ENCODE peak calls at places on chromosomes 5 and 9, in eight cellular contexts. K is adrenal gland, D is HFF-Myc, M is Peyer's patch, Q is dorsolateral prefrontal cortex, O is Panc1, U is AG04449, T is right lobe of liver. R is an unnamed sample.

GRCh38 chr5:5169466-5169865 is 29.3 kb downstream of the ADAMTS16 start:
- DNase-seq in K (no peak), D (no peak), M (no peak), Q (no peak), O (no peak), U (no peak), T (no peak), R (no peak)

GRCh38 chr5:167030500-167031120 is 1260.8 kb upstream of the WWC1 start:
- DNase-seq in K (peak), D (no peak), M (no peak), Q (no peak), O (no peak), U (no peak), T (no peak), R (no peak)

GRCh38 chr5:137281201-137281600 is 217.9 kb downstream of the SPOCK1 start:
- DNase-seq in K (no peak), D (no peak), M (no peak), Q (no peak), O (no peak), U (no peak), T (no peak), R (peak)

GRCh38 chr5:104977530-104977929 is 1414.9 kb upstream of the NUDT12 start:
- DNase-seq in K (no peak), D (no peak), M (no peak), Q (no peak), O (no peak), U (no peak), T (no peak), R (no peak)

GRCh38 chr5:139678751-139679750 is 30.9 kb downstream of the CXXC5 start:
- DNase-seq in K (no peak), D (no peak), M (no peak), Q (peak), O (no peak), U (no peak), T (no peak), R (no peak)

GRCh38 chr9:106962105-106962504 is 99.1 kb downstream of the ZNF462 start:
- DNase-seq in K (no peak), D (no peak), M (no peak), Q (no peak), O (no peak), U (no peak), T (no peak), R (peak)

GRCh38 chr5:154858972-154859950 is 834 bp downstream of the CNOT8 start:
- DNase-seq in K (no peak), D (no peak), M (no peak), Q (no peak), O (no peak), U (no peak), T (no peak), R (no peak)

GRCh38 chr9:106864533-106865143 is 1.7 kb downstream of the ZNF462 start:
- DNase-seq in K (peak), D (no peak), M (no peak), Q (no peak), O (no peak), U (no peak), T (no peak), R (peak)

GRCh38 chr5:166722939-166723338 is 1568.5 kb upstream of the WWC1 start:
- DNase-seq in K (no peak), D (no peak), M (no peak), Q (no peak), O (peak), U (no peak), T (no peak), R (peak)

GRCh38 chr9:136978073-136978864 is 965 bp downstream of the PTGDS start:
- DNase-seq in K (peak), D (no peak), M (peak), Q (peak), O (no peak), U (no peak), T (peak), R (peak)

GRCh38 chr5:141507387-141508091 is 18.7 kb downstream of the PCDHGC5 start:
- DNase-seq in K (no peak), D (peak), M (no peak), Q (no peak), O (no peak), U (peak), T (no peak), R (peak)

GRCh38 chr5:150512368-150512747 is 4.4 kb downstream of the NDST1 start:
- DNase-seq in K (peak), D (no peak), M (peak), Q (no peak), O (no peak), U (no peak), T (peak), R (peak)

GRCh38 chr5:103560826-103561225 is 1.8 kb downstream of the NUDT12 start:
- DNase-seq in K (no peak), D (no peak), M (no peak), Q (no peak), O (no peak), U (no peak), T (no peak), R (no peak)

GRCh38 chr5:103562453-103563157 is at the start of gene NUDT12:
- DNase-seq in K (peak), D (peak), M (peak), Q (peak), O (peak), U (no peak), T (peak), R (peak)

GRCh38 chr5:103565711-103566110 is 3.1 kb upstream of the NUDT12 start:
- DNase-seq in K (no peak), D (no peak), M (no peak), Q (no peak), O (no peak), U (no peak), T (no peak), R (no peak)

GRCh38 chr5:103562084-103562452 is 521 bp downstream of the NUDT12 start:
- DNase-seq in K (peak), D (no peak), M (peak), Q (no peak), O (no peak), U (no peak), T (no peak), R (no peak)

DNA sequence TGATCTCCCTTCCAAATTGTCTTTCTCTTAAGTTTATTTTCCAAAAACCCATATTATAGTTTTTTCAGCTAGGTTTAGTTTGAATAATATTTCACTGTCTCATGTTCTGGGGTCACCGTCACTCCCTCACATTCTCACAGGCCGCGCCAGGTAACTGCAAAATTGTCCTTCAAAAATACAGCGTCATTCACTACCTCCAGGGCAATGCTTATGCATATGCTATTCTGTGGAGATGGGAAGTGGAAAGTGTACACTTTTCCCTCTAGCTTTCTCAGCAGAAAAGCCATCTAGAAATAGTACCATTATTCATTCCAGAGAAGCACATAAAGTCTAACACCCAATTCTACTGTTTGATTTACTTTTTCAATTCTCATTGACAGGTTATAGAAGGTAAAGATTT is 919 bp downstream of the NUDT12 start:
- DNase-seq in K (no peak), D (no peak), M (no peak), Q (no peak), O (no peak), U (no peak), T (no peak), R (peak)
- H3K4me3 ChIP-seq in K (no peak), D (peak), M (peak), Q (peak), O (peak), U (peak), T (peak), R (peak)

GRCh38 chr5:321726-322251 is 275 bp downstream of the AHRR start:
- DNase-seq in K (no peak), D (no peak), M (no peak), Q (no peak), O (no peak), U (no peak), T (no peak), R (no peak)
- H3K4me3 ChIP-seq in K (no peak), D (peak), M (peak), Q (peak), O (peak), U (peak), T (peak), R (peak)

GRCh38 chr9:134319306-134320194 is 6.7 kb upstream of the RXRA start:
- DNase-seq in K (no peak), D (no peak), M (no peak), Q (no peak), O (no peak), U (no peak), T (peak), R (no peak)

GRCh38 chr9:134316444-134317160 is 9.7 kb upstream of the RXRA start:
- DNase-seq in K (peak), D (no peak), M (no peak), Q (no peak), O (no peak), U (no peak), T (peak), R (peak)

GRCh38 chr9:134318941-134319305 is 7.3 kb upstream of the RXRA start:
- DNase-seq in K (no peak), D (no peak), M (no peak), Q (no peak), O (no peak), U (no peak), T (peak), R (no peak)

GRCh38 chr9:134318481-134318891 is 7.8 kb upstream of the RXRA start:
- DNase-seq in K (no peak), D (no peak), M (no peak), Q (no peak), O (no peak), U (no peak), T (no peak), R (no peak)

GRCh38 chr9:134317431-134318414 is 8.5 kb upstream of the RXRA start:
- DNase-seq in K (no peak), D (no peak), M (no peak), Q (no peak), O (no peak), U (peak), T (peak), R (no peak)
- H3K4me3 ChIP-seq in K (no peak), D (no peak), M (no peak), Q (no peak), O (no peak), U (no peak), T (no peak), R (no peak)

DNA sequence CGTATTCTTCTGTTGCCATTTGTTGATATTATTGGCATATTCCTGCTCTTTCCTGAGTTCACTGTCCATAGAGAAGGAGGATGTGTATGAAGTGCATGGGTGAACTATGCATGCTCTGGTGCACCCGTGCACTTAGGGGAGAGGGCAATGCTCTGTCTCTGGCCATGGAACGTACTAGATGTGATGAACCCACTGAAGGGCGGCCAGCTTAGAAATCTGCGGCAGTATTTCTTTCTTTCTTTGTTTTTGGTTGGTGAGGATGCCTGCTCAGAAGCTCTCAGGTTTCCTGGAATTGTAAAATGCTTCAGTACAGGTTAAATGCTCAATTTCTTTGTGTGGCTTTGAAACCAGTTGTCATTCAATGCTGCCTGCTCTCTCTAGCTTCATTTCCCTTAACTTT is 235.8 kb downstream of the KDM4C start:
- DNase-seq in K (no peak), D (no peak), M (no peak), Q (no peak), O (no peak), U (no peak), T (no peak), R (no peak)
- H3K4me3 ChIP-seq in K (no peak), D (no peak), M (no peak), Q (no peak), O (no peak), U (no peak), T (no peak), R (no peak)

GRCh38 chr9:128099932-128100491 is 27.5 kb downstream of the PTGES2 start:
- DNase-seq in K (peak), D (no peak), M (no peak), Q (no peak), O (no peak), U (no peak), T (peak), R (no peak)

GRCh38 chr9:128098936-128099931 is 28.3 kb downstream of the PTGES2 start:
- DNase-seq in K (peak), D (no peak), M (peak), Q (no peak), O (no peak), U (no peak), T (peak), R (peak)

GRCh38 chr9:128101690-128102089 is 25.8 kb downstream of the PTGES2 start:
- DNase-seq in K (peak), D (no peak), M (no peak), Q (no peak), O (no peak), U (no peak), T (peak), R (no peak)

GRCh38 chr9:128101231-128101641 is 26.3 kb downstream of the PTGES2 start:
- DNase-seq in K (peak), D (no peak), M (no peak), Q (no peak), O (no peak), U (no peak), T (peak), R (no peak)

DNA sequence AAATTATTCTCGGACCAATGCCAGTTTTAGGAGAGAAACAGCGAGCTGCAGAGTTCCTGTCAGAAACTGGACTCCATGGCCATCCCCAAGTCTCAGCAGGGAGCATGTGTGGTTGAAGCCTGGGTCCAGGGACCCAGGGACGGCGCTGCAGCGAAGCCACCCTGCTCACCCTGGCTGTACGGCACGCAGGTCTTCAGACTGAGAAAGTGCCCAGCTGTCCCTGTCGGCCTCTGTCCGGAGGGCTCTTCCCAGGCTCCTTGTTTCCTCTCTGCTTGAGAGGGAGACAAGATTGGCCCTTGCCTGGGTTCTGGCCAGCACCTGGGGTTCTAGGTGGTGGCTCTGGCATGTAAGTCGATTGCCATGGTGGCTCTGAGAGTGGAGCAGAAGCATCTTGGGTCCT is 26.9 kb downstream of the PTGES2 start:
- DNase-seq in K (no peak), D (no peak), M (no peak), Q (no peak), O (no peak), U (no peak), T (no peak), R (no peak)
- H3K4me3 ChIP-seq in K (no peak), D (peak), M (no peak), Q (no peak), O (no peak), U (no peak), T (peak), R (no peak)

GRCh38 chr9:6787793-6788174 is 30.0 kb downstream of the KDM4C start:
- DNase-seq in K (no peak), D (no peak), M (no peak), Q (no peak), O (no peak), U (no peak), T (no peak), R (peak)
- H3K4me3 ChIP-seq in K (no peak), D (no peak), M (no peak), Q (no peak), O (no peak), U (no peak), T (no peak), R (peak)

GRCh38 chr9:113464286-113464660 is 746 bp downstream of the RGS3 start:
- DNase-seq in K (no peak), D (no peak), M (no peak), Q (no peak), O (no peak), U (no peak), T (no peak), R (no peak)

GRCh38 chr9:113463418-113464285 is at the start of gene RGS3:
- DNase-seq in K (peak), D (no peak), M (peak), Q (no peak), O (no peak), U (no peak), T (peak), R (no peak)

GRCh38 chr9:113461285-113461684 is 2.2 kb upstream of the RGS3 start:
- DNase-seq in K (no peak), D (no peak), M (no peak), Q (no peak), O (no peak), U (no peak), T (no peak), R (no peak)

GRCh38 chr9:113461943-113462342 is 1.6 kb upstream of the RGS3 start:
- DNase-seq in K (no peak), D (no peak), M (no peak), Q (no peak), O (no peak), U (no peak), T (peak), R (no peak)

GRCh38 chr9:113462781-113463286 is 693 bp upstream of the RGS3 start:
- DNase-seq in K (no peak), D (no peak), M (no peak), Q (no peak), O (no peak), U (no peak), T (no peak), R (no peak)
- H3K4me3 ChIP-seq in K (no peak), D (no peak), M (no peak), Q (no peak), O (peak), U (no peak), T (no peak), R (no peak)

GRCh38 chr5:134113908-134114875 is at the start of gene TCF7:
- DNase-seq in K (peak), D (no peak), M (peak), Q (no peak), O (no peak), U (no peak), T (peak), R (peak)

GRCh38 chr5:134111741-134112647 is 2.5 kb upstream of the TCF7 start:
- DNase-seq in K (no peak), D (no peak), M (no peak), Q (no peak), O (no peak), U (no peak), T (no peak), R (no peak)

GRCh38 chr5:134114886-134115805 is 665 bp downstream of the TCF7 start:
- DNase-seq in K (no peak), D (no peak), M (peak), Q (no peak), O (no peak), U (no peak), T (no peak), R (no peak)

GRCh38 chr5:134112726-134113571 is 1.5 kb upstream of the TCF7 start:
- DNase-seq in K (no peak), D (no peak), M (no peak), Q (no peak), O (no peak), U (no peak), T (no peak), R (no peak)

GRCh38 chr5:134113572-134113907 is 941 bp upstream of the TCF7 start:
- DNase-seq in K (no peak), D (no peak), M (no peak), Q (no peak), O (no peak), U (no peak), T (no peak), R (no peak)
- H3K4me3 ChIP-seq in K (no peak), D (no peak), M (peak), Q (peak), O (no peak), U (no peak), T (no peak), R (no peak)

DNA sequence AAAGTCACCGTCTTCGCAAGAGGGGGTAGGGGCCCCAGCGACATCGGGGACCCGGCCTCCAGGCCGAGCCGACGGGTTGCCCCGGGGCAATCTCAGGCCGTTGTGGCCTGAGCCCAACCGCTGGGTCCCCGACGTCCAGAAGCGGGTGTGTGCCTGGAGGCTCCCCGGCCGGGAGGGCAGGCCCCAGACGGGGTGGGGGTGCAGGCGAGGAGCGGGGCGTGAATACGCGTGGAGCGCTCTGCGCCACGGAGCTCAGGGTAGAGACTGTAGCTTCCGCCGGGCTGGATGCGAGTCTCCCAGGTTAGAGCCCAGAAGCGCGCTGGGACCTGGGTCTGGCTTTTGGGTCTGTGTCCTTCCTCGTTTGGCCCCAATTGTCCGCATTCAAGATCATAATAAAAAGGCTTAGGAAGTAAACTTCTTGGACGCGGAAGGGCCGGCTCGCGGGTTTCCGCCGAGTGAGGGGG is 3.5 kb downstream of the BARX1 start:
- DNase-seq in K (no peak), D (no peak), M (no peak), Q (no peak), O (no peak), U (no peak), T (no peak), R (no peak)
- H3K4me3 ChIP-seq in K (no peak), D (no peak), M (peak), Q (peak), O (no peak), U (no peak), T (no peak), R (no peak)

R was measured in fibroblast of pulmonary artery.